ENCODE peak calls at places on chromosomes 1 and 21, in eight cellular contexts. One of them, this sample, is unnamed.

GRCh38 chr1:1906185-1907097 is 8.6 kb upstream of the CALML6 start:
- DNase-seq in bronchial epithelial cell: peak; percentile 55
- DNase-seq in NCI-H774: peak; percentile 8
- DNase-seq in ascending aorta: peak; percentile 44
- DNase-seq in NCI-H2171 treated with DMSO at 0.1 percent for 48 hours: peak; percentile 69
- DNase-seq in T-helper 17 cell: peak; percentile 55
- DNase-seq in sciatic nerve: peak; percentile 91
- DNase-seq in MV-4-11: peak; percentile 60
- DNase-seq in this sample: peak; percentile 79

GRCh38 chr21:28805885-28806284 is 186.8 kb downstream of the LTN1 start:
- DNase-seq in ascending aorta: peak; percentile 21
- DNase-seq in MV-4-11: no peak
- DNase-seq in NCI-H774: no peak
- DNase-seq in bronchial epithelial cell: no peak
- DNase-seq in sciatic nerve: no peak
- DNase-seq in NCI-H2171 treated with DMSO at 0.1 percent for 48 hours: no peak
- DNase-seq in T-helper 17 cell: no peak
- DNase-seq in this sample: no peak

GRCh38 chr21:41755934-41756773 is 10.7 kb downstream of the RIPK4 start:
- DNase-seq in bronchial epithelial cell: no peak
- DNase-seq in NCI-H2171 treated with DMSO at 0.1 percent for 48 hours: no peak
- DNase-seq in T-helper 17 cell: no peak
- DNase-seq in ascending aorta: no peak
- DNase-seq in NCI-H774: no peak
- DNase-seq in sciatic nerve: no peak
- DNase-seq in MV-4-11: no peak
- DNase-seq in this sample: peak; percentile 23

GRCh38 chr1:177209357-177209756 is 38.6 kb downstream of the BRINP2 start:
- DNase-seq in T-helper 17 cell: no peak
- DNase-seq in ascending aorta: no peak
- DNase-seq in NCI-H2171 treated with DMSO at 0.1 percent for 48 hours: no peak
- DNase-seq in sciatic nerve: peak; percentile 62
- DNase-seq in MV-4-11: no peak
- DNase-seq in bronchial epithelial cell: peak; percentile 100
- DNase-seq in NCI-H774: peak; percentile 75
- DNase-seq in this sample: peak; percentile 99

GRCh38 chr1:222073307-222073995 is 331.6 kb upstream of the DUSP10 start:
- DNase-seq in NCI-H2171 treated with DMSO at 0.1 percent for 48 hours: no peak
- DNase-seq in NCI-H774: no peak
- DNase-seq in MV-4-11: no peak
- DNase-seq in bronchial epithelial cell: peak; percentile 44
- DNase-seq in ascending aorta: no peak
- DNase-seq in T-helper 17 cell: no peak
- DNase-seq in sciatic nerve: no peak
- DNase-seq in this sample: peak; percentile 74

GRCh38 chr1:192067360-192067759 is 90.9 kb upstream of the RGS18 start:
- DNase-seq in sciatic nerve: no peak
- DNase-seq in ascending aorta: no peak
- DNase-seq in MV-4-11: no peak
- DNase-seq in T-helper 17 cell: no peak
- DNase-seq in bronchial epithelial cell: no peak
- DNase-seq in NCI-H2171 treated with DMSO at 0.1 percent for 48 hours: no peak
- DNase-seq in NCI-H774: no peak
- DNase-seq in this sample: no peak

GRCh38 chr1:156493154-156493631 is 7.4 kb downstream of the MEF2D start:
- DNase-seq in ascending aorta: no peak
- DNase-seq in MV-4-11: peak; percentile 91
- DNase-seq in sciatic nerve: no peak
- DNase-seq in bronchial epithelial cell: no peak
- DNase-seq in NCI-H774: no peak
- DNase-seq in NCI-H2171 treated with DMSO at 0.1 percent for 48 hours: peak; percentile 72
- DNase-seq in T-helper 17 cell: no peak
- DNase-seq in this sample: no peak

GRCh38 chr1:50110656-50111055 is 1.9 kb downstream of the ELAVL4 start:
- DNase-seq in T-helper 17 cell: no peak
- DNase-seq in sciatic nerve: no peak
- DNase-seq in bronchial epithelial cell: no peak
- DNase-seq in NCI-H774: peak; percentile 91
- DNase-seq in NCI-H2171 treated with DMSO at 0.1 percent for 48 hours: peak; percentile 92
- DNase-seq in ascending aorta: no peak
- DNase-seq in MV-4-11: no peak
- DNase-seq in this sample: no peak

GRCh38 chr21:25421327-25422028 is 185.8 kb downstream of the MRPL39 start:
- DNase-seq in ascending aorta: no peak
- DNase-seq in T-helper 17 cell: peak; percentile 42
- DNase-seq in sciatic nerve: no peak
- DNase-seq in NCI-H2171 treated with DMSO at 0.1 percent for 48 hours: peak; percentile 1
- DNase-seq in bronchial epithelial cell: peak; percentile 4
- DNase-seq in NCI-H774: peak; percentile 46
- DNase-seq in MV-4-11: peak; percentile 80
- DNase-seq in this sample: peak; percentile 16

GRCh38 chr1:58396150-58396549 is 150.4 kb downstream of the OMA1 start:
- DNase-seq in T-helper 17 cell: no peak
- DNase-seq in MV-4-11: no peak
- DNase-seq in ascending aorta: no peak
- DNase-seq in sciatic nerve: no peak
- DNase-seq in NCI-H774: no peak
- DNase-seq in NCI-H2171 treated with DMSO at 0.1 percent for 48 hours: no peak
- DNase-seq in bronchial epithelial cell: no peak
- DNase-seq in this sample: no peak

This sample was measured in RPMI7951.